ENCODE peak calls at places on chromosomes 7 and 10, in nine cellular contexts. R, Q, F, V, O, T, Z, M and L are unnamed samples.

GRCh38 chr7:2613926-2614613 is 17.7 kb upstream of the TTYH3 start:
- DNase-seq in R (no peak), Q (no peak), F (no peak), V (peak; percentile 93), O (peak; percentile 36), T (no peak), Z (peak; percentile 49), M (peak; percentile 59), L (no peak)

GRCh38 chr10:104334965-104335650 is 3.2 kb downstream of the ITPRIP start:
- DNase-seq in R (peak; percentile 20), Q (peak; percentile 60), F (no peak), V (peak; percentile 56), O (no peak), T (no peak), Z (no peak), M (no peak), L (no peak)

GRCh38 chr7:140316165-140316661 is 82.1 kb downstream of the SLC37A3 start:
- DNase-seq in R (peak; percentile 59), Q (peak; percentile 90), F (no peak), V (peak; percentile 94), O (peak; percentile 86), T (peak; percentile 71), Z (no peak), M (peak; percentile 86), L (no peak)

GRCh38 chr7:158532093-158532627 is 55.5 kb downstream of the PTPRN2 start:
- DNase-seq in R (no peak), Q (no peak), F (no peak), V (no peak), O (no peak), T (no peak), Z (no peak), M (no peak), L (no peak)

GRCh38 chr7:33926535-33926934 is 21.2 kb downstream of the BMPER start:
- DNase-seq in R (peak; percentile 43), Q (no peak), F (no peak), V (no peak), O (no peak), T (no peak), Z (no peak), M (peak; percentile 75), L (no peak)

GRCh38 chr10:120656121-120656520 is 195.0 kb upstream of the WDR11 start:
- DNase-seq in R (no peak), Q (no peak), F (no peak), V (no peak), O (no peak), T (no peak), Z (no peak), M (no peak), L (no peak)

GRCh38 chr7:112550468-112551060 is 69.8 kb downstream of the LSMEM1 start:
- DNase-seq in R (peak; percentile 72), Q (peak; percentile 82), F (no peak), V (no peak), O (peak; percentile 60), T (peak; percentile 62), Z (peak; percentile 81), M (peak; percentile 80), L (no peak)

GRCh38 chr7:55052081-55052480 is 33.3 kb downstream of the EGFR start:
- DNase-seq in R (peak; percentile 74), Q (peak; percentile 81), F (no peak), V (no peak), O (no peak), T (peak; percentile 87), Z (no peak), M (peak; percentile 91), L (no peak)

GRCh38 chr10:25555865-25556264 is 378.2 kb upstream of the MYO3A start:
- DNase-seq in R (no peak), Q (no peak), F (no peak), V (no peak), O (no peak), T (no peak), Z (peak; percentile 7), M (no peak), L (no peak)
- TF ChIP-seq CTCF in R (no peak), Q (no peak), F (peak; percentile 62), V (no peak), O (no peak), T (no peak), Z (no peak), M (no peak), L (no peak)

DNA sequence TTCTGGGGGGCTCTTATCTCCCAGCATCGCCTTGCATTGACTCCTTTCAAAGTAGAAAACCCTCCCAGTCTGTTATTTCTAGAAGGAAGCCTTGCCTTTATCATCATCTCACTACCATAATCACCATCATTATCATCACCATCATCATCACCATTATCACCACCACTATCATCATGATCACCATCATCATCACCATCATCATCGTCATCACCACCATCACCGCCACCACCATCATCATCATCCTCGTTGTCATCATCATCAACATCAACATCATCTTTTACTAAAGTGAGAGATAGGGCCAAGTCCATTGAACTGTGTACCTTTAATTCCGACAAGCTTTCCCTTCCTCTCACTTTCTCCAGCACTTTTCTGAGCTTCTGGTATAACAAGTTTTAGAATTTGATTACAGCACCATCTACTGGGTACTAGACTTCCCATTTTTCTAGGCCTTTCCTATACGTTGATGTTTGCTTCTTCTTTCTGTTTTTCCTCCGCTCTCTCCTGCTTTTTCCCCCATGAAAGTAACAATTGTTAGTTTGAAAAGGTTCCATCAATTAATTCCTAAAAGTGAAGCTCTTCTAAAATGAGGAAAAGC is 226.4 kb downstream of the BUB3 start:
- DNase-seq in R (no peak), Q (peak; percentile 69), F (no peak), V (no peak), O (no peak), T (no peak), Z (peak; percentile 34), M (no peak), L (no peak)
- TF ChIP-seq CTCF in R (no peak), Q (peak; percentile 66), F (peak; percentile 48), V (no peak), O (peak; percentile 33), T (peak; percentile 36), Z (peak; percentile 2), M (no peak), L (no peak)

GRCh38 chr10:27355918-27356573 is 115.4 kb upstream of the ACBD5 start:
- DNase-seq in R (no peak), Q (no peak), F (no peak), V (no peak), O (no peak), T (no peak), Z (peak; percentile 8), M (no peak), L (no peak)
- TF ChIP-seq CTCF in R (no peak), Q (peak; percentile 10), F (peak; percentile 18), V (no peak), O (no peak), T (no peak), Z (no peak), M (no peak), L (no peak)

GRCh38 chr10:3464760-3465405 is 292.3 kb upstream of the PITRM1 start:
- DNase-seq in R (no peak), Q (peak; percentile 25), F (no peak), V (no peak), O (no peak), T (no peak), Z (peak; percentile 42), M (peak; percentile 15), L (no peak)

GRCh38 chr10:3469639-3470020 is 297.0 kb upstream of the PITRM1 start:
- DNase-seq in R (no peak), Q (peak; percentile 45), F (no peak), V (no peak), O (no peak), T (no peak), Z (no peak), M (no peak), L (no peak)

GRCh38 chr10:3465406-3465891 is 292.9 kb upstream of the PITRM1 start:
- DNase-seq in R (no peak), Q (peak; percentile 59), F (no peak), V (no peak), O (no peak), T (no peak), Z (peak; percentile 56), M (no peak), L (no peak)

GRCh38 chr10:3468919-3469638 is 296.5 kb upstream of the PITRM1 start:
- DNase-seq in R (peak; percentile 97), Q (peak; percentile 83), F (no peak), V (peak; percentile 77), O (peak; percentile 59), T (peak; percentile 89), Z (peak; percentile 81), M (peak; percentile 93), L (no peak)

GRCh38 chr10:3467052-3467906 is 294.7 kb upstream of the PITRM1 start:
- DNase-seq in R (peak; percentile 97), Q (peak; percentile 86), F (peak; percentile 79), V (peak; percentile 88), O (peak; percentile 56), T (peak; percentile 96), Z (peak; percentile 75), M (peak; percentile 95), L (no peak)
- TF ChIP-seq CTCF in R (peak; percentile 53), Q (peak; percentile 77), F (peak; percentile 62), V (no peak), O (peak; percentile 16), T (peak; percentile 71), Z (peak; percentile 24), M (peak; percentile 42), L (no peak)

GRCh38 chr7:149799397-149800168 is 26.2 kb upstream of the ZNF467 start:
- DNase-seq in R (no peak), Q (peak; percentile 33), F (peak; percentile 79), V (no peak), O (peak; percentile 38), T (no peak), Z (peak; percentile 61), M (no peak), L (peak; percentile 73)
- TF ChIP-seq CTCF in R (peak; percentile 15), Q (peak; percentile 63), F (peak; percentile 84), V (peak; percentile 13), O (peak; percentile 46), T (peak; percentile 53), Z (peak; percentile 66), M (no peak), L (peak; percentile 57)